ENCODE peak calls at places on chromosome 4, in four cellular contexts. One of them, this sample, is unnamed.

GRCh38 chr4:21470531-21470930 is 478.0 kb downstream of the KCNIP4 start:
- DNase-seq in left ventricle myocardium inferior: no peak
- DNase-seq in fibroblast of lung: peak
- DNase-seq in small intestine: no peak
- DNase-seq in this sample: no peak

GRCh38 chr4:38872620-38873019 is 5.0 kb downstream of the FAM114A1 start:
- DNase-seq in left ventricle myocardium inferior: no peak
- DNase-seq in fibroblast of lung: peak
- DNase-seq in small intestine: peak
- DNase-seq in this sample: no peak

GRCh38 chr4:102529977-102530376 is 28.8 kb downstream of the NFKB1 start:
- DNase-seq in left ventricle myocardium inferior: no peak
- DNase-seq in fibroblast of lung: no peak
- DNase-seq in small intestine: no peak
- DNase-seq in this sample: no peak

GRCh38 chr4:145619639-145619996 is 433 bp downstream of the MMAA start:
- DNase-seq in left ventricle myocardium inferior: no peak
- DNase-seq in fibroblast of lung: peak
- DNase-seq in small intestine: peak
- DNase-seq in this sample: no peak

GRCh38 chr4:3781193-3781886 is 15.2 kb downstream of the ADRA2C start:
- DNase-seq in left ventricle myocardium inferior: no peak
- DNase-seq in fibroblast of lung: no peak
- DNase-seq in small intestine: no peak
- DNase-seq in this sample: no peak

GRCh38 chr4:173463816-173464215 is 64.9 kb upstream of the SCRG1 start:
- DNase-seq in left ventricle myocardium inferior: no peak
- DNase-seq in fibroblast of lung: no peak
- DNase-seq in small intestine: no peak
- DNase-seq in this sample: no peak

GRCh38 chr4:101277661-101278060 is 69.7 kb downstream of the PPP3CA start:
- DNase-seq in left ventricle myocardium inferior: no peak
- DNase-seq in fibroblast of lung: peak
- DNase-seq in small intestine: no peak
- DNase-seq in this sample: no peak

GRCh38 chr4:13917010-13917409 is 289.5 kb upstream of the BOD1L1 start:
- DNase-seq in left ventricle myocardium inferior: no peak
- DNase-seq in fibroblast of lung: peak
- DNase-seq in small intestine: no peak
- DNase-seq in this sample: no peak

GRCh38 chr4:119014658-119015057 is 121.0 kb upstream of the MYOZ2 start:
- DNase-seq in left ventricle myocardium inferior: no peak
- DNase-seq in fibroblast of lung: no peak
- DNase-seq in small intestine: no peak
- DNase-seq in this sample: no peak

GRCh38 chr4:113537183-113537977 is 224.2 kb downstream of the CAMK2D start:
- DNase-seq in left ventricle myocardium inferior: no peak
- DNase-seq in fibroblast of lung: no peak
- DNase-seq in small intestine: no peak
- DNase-seq in this sample: no peak

GRCh38 chr4:7625073-7625472 is 190.3 kb upstream of the PSAPL1 start:
- DNase-seq in left ventricle myocardium inferior: no peak
- DNase-seq in fibroblast of lung: peak
- DNase-seq in small intestine: no peak
- DNase-seq in this sample: no peak

GRCh38 chr4:173436866-173437265 is 38.0 kb upstream of the SCRG1 start:
- DNase-seq in left ventricle myocardium inferior: no peak
- DNase-seq in fibroblast of lung: peak
- DNase-seq in small intestine: no peak
- DNase-seq in this sample: no peak

GRCh38 chr4:47195706-47196105 is 164.3 kb downstream of the GABRB1 start:
- DNase-seq in left ventricle myocardium inferior: no peak
- DNase-seq in fibroblast of lung: peak
- DNase-seq in small intestine: no peak
- DNase-seq in this sample: no peak

GRCh38 chr4:139920552-139920951 is 233.4 kb downstream of the MAML3 start:
- DNase-seq in left ventricle myocardium inferior: peak
- DNase-seq in fibroblast of lung: no peak
- DNase-seq in small intestine: no peak
- DNase-seq in this sample: no peak

GRCh38 chr4:162232349-162232748 is 68.5 kb upstream of the FSTL5 start:
- DNase-seq in left ventricle myocardium inferior: no peak
- DNase-seq in fibroblast of lung: no peak
- DNase-seq in small intestine: no peak
- DNase-seq in this sample: no peak

GRCh38 chr4:93147524-93148212 is 680.9 kb upstream of the ATOH1 start:
- DNase-seq in left ventricle myocardium inferior: no peak
- DNase-seq in fibroblast of lung: no peak
- DNase-seq in small intestine: no peak
- DNase-seq in this sample: peak

GRCh38 chr4:143558823-143559756 is 45.6 kb downstream of the SMARCA5 start:
- DNase-seq in left ventricle myocardium inferior: peak
- DNase-seq in fibroblast of lung: peak
- DNase-seq in small intestine: peak
- DNase-seq in this sample: no peak

GRCh38 chr4:111213520-111213919 is 590.6 kb upstream of the PITX2 start:
- DNase-seq in left ventricle myocardium inferior: no peak
- DNase-seq in fibroblast of lung: no peak
- DNase-seq in small intestine: no peak
- DNase-seq in this sample: no peak

GRCh38 chr4:67403342-67403741 is 142.0 kb downstream of the CENPC start:
- DNase-seq in left ventricle myocardium inferior: no peak
- DNase-seq in fibroblast of lung: no peak
- DNase-seq in small intestine: no peak
- DNase-seq in this sample: no peak

GRCh38 chr4:77157859-77158486 is 966 bp downstream of the CCNG2 start:
- DNase-seq in left ventricle myocardium inferior: peak
- DNase-seq in fibroblast of lung: peak
- DNase-seq in small intestine: peak
- DNase-seq in this sample: peak

GRCh38 chr4:97121493-97121892 is 1021.8 kb downstream of the STPG2 start:
- DNase-seq in left ventricle myocardium inferior: no peak
- DNase-seq in fibroblast of lung: no peak
- DNase-seq in small intestine: no peak
- DNase-seq in this sample: no peak

GRCh38 chr4:159503243-159503642 is 400.4 kb downstream of the RAPGEF2 start:
- DNase-seq in left ventricle myocardium inferior: no peak
- DNase-seq in fibroblast of lung: peak
- DNase-seq in small intestine: no peak
- DNase-seq in this sample: peak

GRCh38 chr4:13984996-13985780 is 357.7 kb upstream of the BOD1L1 start:
- DNase-seq in left ventricle myocardium inferior: no peak
- DNase-seq in fibroblast of lung: peak
- DNase-seq in small intestine: no peak
- DNase-seq in this sample: no peak

GRCh38 chr4:47704693-47705325 is 133.1 kb downstream of the CORIN start:
- DNase-seq in left ventricle myocardium inferior: peak
- DNase-seq in fibroblast of lung: peak
- DNase-seq in small intestine: peak
- DNase-seq in this sample: peak

GRCh38 chr4:156971168-156971601 is 414 bp downstream of the PDGFC start:
- DNase-seq in left ventricle myocardium inferior: peak
- DNase-seq in fibroblast of lung: no peak
- DNase-seq in small intestine: no peak
- DNase-seq in this sample: no peak

GRCh38 chr4:85842540-85842939 is 367.6 kb downstream of the ARHGAP24 start:
- DNase-seq in left ventricle myocardium inferior: no peak
- DNase-seq in fibroblast of lung: peak
- DNase-seq in small intestine: peak
- DNase-seq in this sample: no peak

GRCh38 chr4:1491630-1492457 is 85.6 kb upstream of the NKX1-1 start:
- DNase-seq in left ventricle myocardium inferior: no peak
- DNase-seq in fibroblast of lung: no peak
- DNase-seq in small intestine: no peak
- DNase-seq in this sample: no peak

GRCh38 chr4:90137545-90137944 is 10.4 kb downstream of the CCSER1 start:
- DNase-seq in left ventricle myocardium inferior: no peak
- DNase-seq in fibroblast of lung: peak
- DNase-seq in small intestine: no peak
- DNase-seq in this sample: no peak

GRCh38 chr4:104128031-104128849 is 366.5 kb downstream of the CXXC4 start:
- DNase-seq in left ventricle myocardium inferior: no peak
- DNase-seq in fibroblast of lung: no peak
- DNase-seq in small intestine: peak
- DNase-seq in this sample: no peak

GRCh38 chr4:792729-793108 is 33.2 kb downstream of the CPLX1 start:
- DNase-seq in left ventricle myocardium inferior: no peak
- DNase-seq in fibroblast of lung: no peak
- DNase-seq in small intestine: no peak
- DNase-seq in this sample: no peak

GRCh38 chr4:26985836-26986235 is 125.2 kb downstream of the STIM2 start:
- DNase-seq in left ventricle myocardium inferior: no peak
- DNase-seq in fibroblast of lung: peak
- DNase-seq in small intestine: peak
- DNase-seq in this sample: no peak

GRCh38 chr4:162117051-162117450 is 46.7 kb downstream of the FSTL5 start:
- DNase-seq in left ventricle myocardium inferior: no peak
- DNase-seq in fibroblast of lung: no peak
- DNase-seq in small intestine: no peak
- DNase-seq in this sample: no peak

GRCh38 chr4:122798101-122798500 is 28.5 kb upstream of the FGF2 start:
- DNase-seq in left ventricle myocardium inferior: peak
- DNase-seq in fibroblast of lung: peak
- DNase-seq in small intestine: peak
- DNase-seq in this sample: peak

GRCh38 chr4:3217266-3217665 is 31.7 kb upstream of the MSANTD1 start:
- DNase-seq in left ventricle myocardium inferior: no peak
- DNase-seq in fibroblast of lung: no peak
- DNase-seq in small intestine: no peak
- DNase-seq in this sample: no peak

GRCh38 chr4:89492476-89493110 is 185.0 kb upstream of the GPRIN3 start:
- DNase-seq in left ventricle myocardium inferior: no peak
- DNase-seq in fibroblast of lung: peak
- DNase-seq in small intestine: no peak
- DNase-seq in this sample: no peak

GRCh38 chr4:30056016-30056415 is 664.2 kb upstream of the PCDH7 start:
- DNase-seq in left ventricle myocardium inferior: no peak
- DNase-seq in fibroblast of lung: no peak
- DNase-seq in small intestine: no peak
- DNase-seq in this sample: no peak

GRCh38 chr4:84529169-84529751 is 30.2 kb upstream of the NKX6-1 start:
- DNase-seq in left ventricle myocardium inferior: no peak
- DNase-seq in fibroblast of lung: peak
- DNase-seq in small intestine: peak
- DNase-seq in this sample: no peak

GRCh38 chr4:4914059-4914820 is 54.8 kb downstream of the MSX1 start:
- DNase-seq in left ventricle myocardium inferior: no peak
- DNase-seq in fibroblast of lung: peak
- DNase-seq in small intestine: no peak
- DNase-seq in this sample: no peak

DNA sequence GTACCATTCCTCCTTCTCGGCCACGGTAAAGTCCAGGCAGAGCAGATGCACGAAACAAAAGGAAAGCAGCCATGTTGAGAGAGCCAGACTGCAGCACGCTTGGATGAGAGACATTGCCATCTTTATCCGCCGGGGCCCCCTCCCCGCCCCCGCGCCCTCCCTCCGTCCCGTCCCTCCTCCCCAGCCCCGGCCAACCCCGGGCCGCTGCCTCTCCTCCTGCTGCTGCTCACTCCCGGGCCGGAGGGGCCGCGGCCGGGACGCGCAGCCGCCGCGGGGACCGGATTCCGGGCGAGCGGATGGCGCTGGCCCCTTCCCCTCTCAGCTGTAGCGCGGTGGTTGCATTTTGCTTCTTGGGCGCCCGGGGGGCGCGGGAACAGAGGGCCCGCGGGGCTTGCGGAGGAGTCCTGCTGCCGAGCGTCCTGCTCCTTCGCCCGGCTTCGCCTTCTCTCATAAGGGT is 552 bp downstream of the RNF150 start:
- DNase-seq in left ventricle myocardium inferior: peak
- DNase-seq in fibroblast of lung: peak
- DNase-seq in small intestine: no peak
- DNase-seq in this sample: peak
- H3K27ac ChIP-seq in left ventricle myocardium inferior: peak
- H3K27ac ChIP-seq in fibroblast of lung: peak
- H3K27ac ChIP-seq in small intestine: no peak
- H3K27ac ChIP-seq in this sample: no peak

GRCh38 chr4:88006956-88007303 is 505 bp upstream of the PKD2 start:
- DNase-seq in left ventricle myocardium inferior: no peak
- DNase-seq in fibroblast of lung: no peak
- DNase-seq in small intestine: no peak
- DNase-seq in this sample: no peak

GRCh38 chr4:88003261-88003660 is 4.2 kb upstream of the PKD2 start:
- DNase-seq in left ventricle myocardium inferior: no peak
- DNase-seq in fibroblast of lung: no peak
- DNase-seq in small intestine: no peak
- DNase-seq in this sample: no peak

GRCh38 chr4:88002786-88003185 is 4.6 kb upstream of the PKD2 start:
- DNase-seq in left ventricle myocardium inferior: no peak
- DNase-seq in fibroblast of lung: peak
- DNase-seq in small intestine: no peak
- DNase-seq in this sample: no peak

GRCh38 chr4:88005086-88005485 is 2.3 kb upstream of the PKD2 start:
- DNase-seq in left ventricle myocardium inferior: no peak
- DNase-seq in fibroblast of lung: peak
- DNase-seq in small intestine: no peak
- DNase-seq in this sample: no peak

DNA sequence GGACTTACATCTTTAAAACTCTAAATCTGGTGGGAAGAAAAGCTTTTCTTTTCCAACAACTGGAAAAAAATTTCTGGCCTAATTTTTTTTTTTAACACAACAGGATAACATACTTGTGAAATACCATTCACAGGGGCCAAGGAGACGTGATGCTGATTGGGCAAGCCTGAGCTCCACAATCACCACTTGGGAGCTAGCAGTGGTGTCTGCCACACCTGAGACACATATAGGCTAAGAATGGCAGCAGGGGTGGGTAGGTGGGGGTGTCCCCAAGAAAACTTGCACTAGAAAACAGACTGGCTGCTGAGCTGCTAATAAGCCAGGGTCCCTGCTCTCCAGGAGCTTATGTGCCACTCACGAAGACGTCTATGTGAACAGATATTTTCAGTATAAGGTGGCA is 5.6 kb upstream of the PKD2 start:
- DNase-seq in left ventricle myocardium inferior: no peak
- DNase-seq in fibroblast of lung: no peak
- DNase-seq in small intestine: no peak
- DNase-seq in this sample: no peak
- H3K27ac ChIP-seq in left ventricle myocardium inferior: no peak
- H3K27ac ChIP-seq in fibroblast of lung: no peak
- H3K27ac ChIP-seq in small intestine: no peak
- H3K27ac ChIP-seq in this sample: no peak

GRCh38 chr4:94202769-94203168 is 4.9 kb upstream of the SMARCAD1 start:
- DNase-seq in left ventricle myocardium inferior: no peak
- DNase-seq in fibroblast of lung: no peak
- DNase-seq in small intestine: no peak
- DNase-seq in this sample: no peak
- H3K27ac ChIP-seq in left ventricle myocardium inferior: no peak
- H3K27ac ChIP-seq in fibroblast of lung: no peak
- H3K27ac ChIP-seq in small intestine: no peak
- H3K27ac ChIP-seq in this sample: no peak

GRCh38 chr4:73499996-73500765 is 18.6 kb downstream of the AFM start:
- DNase-seq in left ventricle myocardium inferior: no peak
- DNase-seq in fibroblast of lung: no peak
- DNase-seq in small intestine: peak
- DNase-seq in this sample: no peak
- H3K27ac ChIP-seq in left ventricle myocardium inferior: no peak
- H3K27ac ChIP-seq in fibroblast of lung: no peak
- H3K27ac ChIP-seq in small intestine: peak
- H3K27ac ChIP-seq in this sample: no peak